ENCODE peak calls at places on chromosomes 12 and 14, in four cellular contexts. One of them, this sample, is unnamed.

GRCh38 chr14:59832663-59833294 is 37.8 kb downstream of the RTN1 start:
- DNase-seq in fibroblast of lung: no peak
- DNase-seq in lower lobe of right lung: no peak
- DNase-seq in cardiac muscle cell: no peak
- DNase-seq in this sample: no peak

GRCh38 chr14:70192915-70193314 is 4.2 kb upstream of the SLC8A3 start:
- DNase-seq in fibroblast of lung: no peak
- DNase-seq in lower lobe of right lung: no peak
- DNase-seq in cardiac muscle cell: no peak
- DNase-seq in this sample: no peak

GRCh38 chr12:40010899-40011774 is 94.7 kb downstream of the SLC2A13 start:
- DNase-seq in fibroblast of lung: peak; percentile 84
- DNase-seq in lower lobe of right lung: no peak
- DNase-seq in cardiac muscle cell: peak; percentile 80
- DNase-seq in this sample: no peak

GRCh38 chr12:11836282-11836963 is 186.9 kb downstream of the ETV6 start:
- DNase-seq in fibroblast of lung: no peak
- DNase-seq in lower lobe of right lung: peak; percentile 77
- DNase-seq in cardiac muscle cell: no peak
- DNase-seq in this sample: no peak

GRCh38 chr12:114588061-114588460 is 95.9 kb downstream of the TBX3 start:
- DNase-seq in fibroblast of lung: no peak
- DNase-seq in lower lobe of right lung: no peak
- DNase-seq in cardiac muscle cell: no peak
- DNase-seq in this sample: no peak

GRCh38 chr12:102010265-102010994 is 51.4 kb downstream of the WASHC3 start:
- DNase-seq in fibroblast of lung: no peak
- DNase-seq in lower lobe of right lung: no peak
- DNase-seq in cardiac muscle cell: no peak
- DNase-seq in this sample: no peak

GRCh38 chr12:52331833-52332232 is 10.6 kb upstream of the KRT83 start:
- DNase-seq in fibroblast of lung: no peak
- DNase-seq in lower lobe of right lung: no peak
- DNase-seq in cardiac muscle cell: no peak
- DNase-seq in this sample: no peak

GRCh38 chr12:52204095-52204930 is 12.5 kb upstream of the KRT80 start:
- DNase-seq in fibroblast of lung: peak; percentile 60
- DNase-seq in lower lobe of right lung: peak; percentile 44
- DNase-seq in cardiac muscle cell: no peak
- DNase-seq in this sample: peak; percentile 93

GRCh38 chr12:46674126-46674525 is 151.7 kb downstream of the SLC38A4 start:
- DNase-seq in fibroblast of lung: no peak
- DNase-seq in lower lobe of right lung: no peak
- DNase-seq in cardiac muscle cell: no peak
- DNase-seq in this sample: no peak

GRCh38 chr14:104393898-104394605 is 185.5 kb upstream of the C14orf180 start:
- DNase-seq in fibroblast of lung: no peak
- DNase-seq in lower lobe of right lung: peak; percentile 67
- DNase-seq in cardiac muscle cell: no peak
- DNase-seq in this sample: peak; percentile 76

GRCh38 chr12:100154472-100155247 is 12.0 kb upstream of the BLTP3B start:
- DNase-seq in fibroblast of lung: peak; percentile 56
- DNase-seq in lower lobe of right lung: peak; percentile 84
- DNase-seq in cardiac muscle cell: peak; percentile 62
- DNase-seq in this sample: peak; percentile 87

GRCh38 chr12:12018454-12018853 is 52.3 kb upstream of the BCL2L14 start:
- DNase-seq in fibroblast of lung: peak; percentile 58
- DNase-seq in lower lobe of right lung: no peak
- DNase-seq in cardiac muscle cell: no peak
- DNase-seq in this sample: peak; percentile 55

GRCh38 chr12:19945559-19946485 is 422.5 kb upstream of the PDE3A start:
- DNase-seq in fibroblast of lung: peak; percentile 60
- DNase-seq in lower lobe of right lung: no peak
- DNase-seq in cardiac muscle cell: no peak
- DNase-seq in this sample: peak; percentile 71

GRCh38 chr14:51424569-51425251 is 184.7 kb downstream of the TMX1 start:
- DNase-seq in fibroblast of lung: peak; percentile 78
- DNase-seq in lower lobe of right lung: no peak
- DNase-seq in cardiac muscle cell: no peak
- DNase-seq in this sample: peak; percentile 58

GRCh38 chr14:72726444-72726843 is 167.5 kb downstream of the DPF3 start:
- DNase-seq in fibroblast of lung: peak; percentile 52
- DNase-seq in lower lobe of right lung: no peak
- DNase-seq in cardiac muscle cell: no peak
- DNase-seq in this sample: no peak

GRCh38 chr12:92136883-92137582 is 8.6 kb downstream of the BTG1 start:
- DNase-seq in fibroblast of lung: peak; percentile 97
- DNase-seq in lower lobe of right lung: no peak
- DNase-seq in cardiac muscle cell: no peak
- DNase-seq in this sample: peak; percentile 26

GRCh38 chr12:22268973-22269372 is 65.5 kb downstream of the ST8SIA1 start:
- DNase-seq in fibroblast of lung: no peak
- DNase-seq in lower lobe of right lung: no peak
- DNase-seq in cardiac muscle cell: no peak
- DNase-seq in this sample: no peak

DNA sequence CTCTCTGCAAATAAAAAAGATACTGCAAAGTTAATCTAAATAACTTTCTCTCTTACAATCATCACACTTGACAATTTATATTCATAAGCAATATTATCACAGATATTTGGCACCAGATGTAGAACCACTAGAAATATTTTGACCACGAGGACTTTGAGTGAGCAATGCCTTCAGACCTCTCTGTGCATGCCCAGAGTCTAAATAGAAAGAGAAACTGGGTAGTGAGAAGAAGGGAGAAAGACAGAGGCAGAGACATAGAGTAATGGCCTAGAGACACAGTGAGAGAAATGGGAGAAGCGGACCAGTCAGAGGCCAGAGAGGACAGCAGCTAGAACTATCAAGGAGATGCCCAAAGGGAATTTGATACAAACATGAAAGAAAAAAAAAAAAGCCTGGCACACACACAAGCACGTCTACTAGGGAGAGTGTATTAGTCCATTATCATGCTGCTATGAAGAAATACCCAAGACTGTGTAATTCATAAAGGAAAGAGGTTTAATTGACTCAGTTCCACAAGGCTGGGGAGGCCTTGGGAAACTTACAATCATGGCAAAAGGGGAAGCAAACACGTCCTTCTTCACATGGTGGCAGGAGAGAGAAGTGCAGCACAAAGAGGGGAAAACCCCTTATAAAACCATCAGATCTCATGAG is 41.1 kb downstream of the BMP4 start:
- DNase-seq in fibroblast of lung: peak; percentile 16
- DNase-seq in lower lobe of right lung: no peak
- DNase-seq in cardiac muscle cell: no peak
- DNase-seq in this sample: no peak
- TF ChIP-seq CTCF in fibroblast of lung: no peak
- TF ChIP-seq CTCF in lower lobe of right lung: no peak
- TF ChIP-seq CTCF in cardiac muscle cell: no peak
- TF ChIP-seq CTCF in this sample: no peak

DNA sequence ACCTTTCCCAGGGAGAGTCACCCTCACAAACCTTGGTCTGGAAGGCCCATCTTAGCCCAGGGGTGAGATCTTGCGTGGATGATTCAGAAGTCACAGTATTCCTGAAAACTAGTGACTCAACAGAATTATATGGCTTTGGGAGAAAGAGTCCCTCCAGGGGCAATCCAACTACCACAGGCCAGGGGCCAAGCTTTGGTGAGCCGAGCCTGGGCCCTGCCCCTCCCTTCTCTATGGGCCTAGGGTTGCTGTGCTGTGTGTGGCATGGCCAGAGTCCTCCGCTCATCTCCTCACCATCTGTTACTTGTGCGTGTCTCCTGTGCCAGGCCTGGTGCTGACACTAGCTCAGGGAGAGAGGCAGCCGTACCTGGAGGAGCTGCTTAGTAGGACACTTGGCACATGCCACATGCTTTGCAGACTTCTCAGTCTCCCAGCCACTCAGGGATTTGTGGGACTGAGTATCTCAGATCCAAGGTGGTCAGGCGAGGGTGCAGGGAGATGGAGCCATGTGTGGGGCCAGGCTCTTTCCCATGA is 93.8 kb downstream of the SLC25A47 start:
- DNase-seq in fibroblast of lung: peak; percentile 40
- DNase-seq in lower lobe of right lung: no peak
- DNase-seq in cardiac muscle cell: no peak
- DNase-seq in this sample: peak; percentile 94
- H3K27ac ChIP-seq in fibroblast of lung: peak overlapping the region; percentile 63
- H3K27ac ChIP-seq in lower lobe of right lung: no peak overlapping the region
- H3K27ac ChIP-seq in cardiac muscle cell: no peak overlapping the region
- H3K27ac ChIP-seq in this sample: peak overlapping the region; percentile 84

GRCh38 chr12:120534703-120535655 is 823 bp downstream of the RNF10 start:
- DNase-seq in fibroblast of lung: peak; percentile 89
- DNase-seq in lower lobe of right lung: peak; percentile 60
- DNase-seq in cardiac muscle cell: peak; percentile 72
- DNase-seq in this sample: peak; percentile 93

GRCh38 chr12:120538281-120539156 is 4.4 kb downstream of the RNF10 start:
- DNase-seq in fibroblast of lung: peak; percentile 47
- DNase-seq in lower lobe of right lung: peak; percentile 60
- DNase-seq in cardiac muscle cell: peak; percentile 71
- DNase-seq in this sample: peak; percentile 90

GRCh38 chr12:120534203-120534702 is at the start of gene RNF10:
- DNase-seq in fibroblast of lung: peak; percentile 94
- DNase-seq in lower lobe of right lung: peak; percentile 77
- DNase-seq in cardiac muscle cell: peak; percentile 88
- DNase-seq in this sample: peak; percentile 93

GRCh38 chr12:120539303-120539702 is 5.1 kb downstream of the RNF10 start:
- DNase-seq in fibroblast of lung: peak; percentile 56
- DNase-seq in lower lobe of right lung: no peak
- DNase-seq in cardiac muscle cell: no peak
- DNase-seq in this sample: no peak

DNA sequence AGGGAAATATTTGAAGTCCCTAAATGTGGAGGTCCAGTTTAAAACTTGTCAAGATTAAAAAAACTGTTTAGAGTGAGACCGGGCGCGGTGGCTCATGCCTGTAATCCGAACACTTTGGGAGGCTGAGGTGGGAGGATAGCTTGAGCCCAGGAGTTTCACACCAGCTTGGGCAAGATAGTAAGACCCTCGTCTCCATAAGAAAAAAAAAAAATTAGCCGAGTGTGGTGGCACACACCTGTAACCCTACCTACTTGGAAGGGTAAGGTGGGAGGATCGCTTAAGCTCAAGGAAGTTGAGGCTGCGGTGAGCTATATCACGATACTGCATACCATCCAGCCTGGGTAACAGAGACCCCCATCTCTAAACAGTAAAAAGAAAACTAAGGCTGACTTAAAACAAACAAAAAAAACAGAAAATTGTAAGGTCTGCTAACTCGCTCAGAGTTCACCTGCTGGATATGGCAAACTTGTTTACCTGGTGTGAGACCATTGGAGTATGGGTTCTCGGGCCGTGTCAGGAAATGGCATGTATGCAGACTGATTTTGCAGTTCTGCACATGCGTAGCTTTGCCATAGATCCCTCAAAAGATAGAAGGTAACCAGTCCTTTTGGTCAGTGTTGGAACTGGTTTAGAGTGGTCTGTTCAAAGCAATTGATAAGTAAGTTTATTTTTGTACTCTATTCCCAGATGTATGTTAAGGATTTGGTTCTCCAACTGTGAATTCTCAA is 2.1 kb downstream of the RNF10 start:
- DNase-seq in fibroblast of lung: no peak
- DNase-seq in lower lobe of right lung: no peak
- DNase-seq in cardiac muscle cell: no peak
- DNase-seq in this sample: no peak
- H3K4me1 ChIP-seq in fibroblast of lung: peaks cover 14% of the 10 kb centered on the region
- H3K4me1 ChIP-seq in lower lobe of right lung: peaks cover 61% of the 10 kb centered on the region
- H3K4me1 ChIP-seq in cardiac muscle cell: peaks cover 51% of the 10 kb centered on the region
- H3K4me1 ChIP-seq in this sample: peaks cover 59% of the 10 kb centered on the region

DNA sequence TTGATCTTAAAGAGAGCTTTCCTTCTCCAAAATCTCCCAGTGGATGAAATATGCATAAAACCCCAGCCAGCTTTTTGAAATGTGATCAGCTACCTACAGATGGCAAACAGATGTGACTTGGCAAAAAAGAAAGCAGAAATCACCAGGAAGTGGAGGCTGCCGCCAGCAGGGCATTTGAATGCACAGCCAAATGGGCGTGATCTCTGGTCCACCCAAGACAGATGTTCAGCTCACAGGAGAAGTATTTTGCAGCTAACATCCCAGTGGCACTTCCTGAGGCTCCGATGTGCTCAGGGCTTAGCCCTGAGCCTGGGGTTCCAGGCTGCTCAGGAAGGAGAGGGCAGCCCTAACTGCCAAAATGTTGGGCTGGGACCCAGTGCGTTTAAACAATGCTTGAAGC is 78.2 kb downstream of the LGMN start:
- DNase-seq in fibroblast of lung: peak; percentile 95
- DNase-seq in lower lobe of right lung: peak; percentile 57
- DNase-seq in cardiac muscle cell: no peak
- DNase-seq in this sample: peak; percentile 90
- TF ChIP-seq CTCF in fibroblast of lung: peak; percentile 58
- TF ChIP-seq CTCF in lower lobe of right lung: no peak
- TF ChIP-seq CTCF in cardiac muscle cell: peak; percentile 37
- TF ChIP-seq CTCF in this sample: peak; percentile 29

GRCh38 chr12:26327975-26328635 is 132.7 kb downstream of the SSPN start:
- DNase-seq in fibroblast of lung: no peak
- DNase-seq in lower lobe of right lung: no peak
- DNase-seq in cardiac muscle cell: no peak
- DNase-seq in this sample: no peak
- H3K27ac ChIP-seq in fibroblast of lung: no peak overlapping the region
- H3K27ac ChIP-seq in lower lobe of right lung: no peak overlapping the region
- H3K27ac ChIP-seq in cardiac muscle cell: no peak overlapping the region
- H3K27ac ChIP-seq in this sample: no peak overlapping the region

DNA sequence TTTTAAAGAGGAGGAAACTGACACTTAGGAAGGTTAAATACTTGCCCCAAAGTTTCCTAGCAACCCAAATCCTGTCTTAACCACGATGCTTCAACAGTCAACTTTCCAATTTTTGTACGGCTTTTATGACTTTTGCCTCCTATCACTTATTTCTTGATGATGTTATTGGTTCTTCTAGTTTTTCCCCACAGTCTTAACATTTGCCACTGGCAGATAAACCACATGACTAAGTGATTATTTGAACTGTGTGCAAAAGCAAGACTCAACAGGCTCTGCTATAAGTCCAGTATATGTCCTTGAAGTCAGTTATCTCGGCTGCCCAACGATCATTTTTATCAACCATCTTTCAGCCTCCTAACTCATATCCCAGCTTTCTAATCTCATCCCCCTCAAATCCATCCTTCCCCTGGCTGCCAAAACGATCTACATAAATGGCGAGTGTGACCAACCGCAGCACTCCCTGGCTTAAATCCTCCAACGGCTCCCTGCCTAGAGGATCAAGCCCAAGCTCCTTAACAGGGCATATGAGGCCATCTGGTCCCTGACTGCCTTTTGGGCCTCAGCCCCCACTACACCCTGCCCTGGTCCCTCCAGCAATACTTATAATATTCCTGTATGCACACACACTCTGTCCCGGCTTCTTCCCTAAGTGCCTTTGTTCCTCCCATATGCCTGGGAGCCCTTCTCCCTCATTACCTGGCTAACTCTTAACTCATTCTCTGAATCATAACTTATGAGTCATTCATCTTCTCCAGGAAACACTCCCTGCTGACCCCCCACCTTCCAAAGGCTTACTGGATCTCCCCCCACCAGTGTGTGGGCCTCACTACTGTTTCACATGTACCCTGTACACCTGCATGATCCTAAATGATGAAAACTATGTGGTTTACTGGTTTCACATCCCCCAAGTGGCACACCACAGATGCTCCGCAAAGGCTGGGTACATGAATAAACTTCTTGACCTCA is 8.8 kb downstream of the VPS37B start:
- DNase-seq in fibroblast of lung: no peak
- DNase-seq in lower lobe of right lung: no peak
- DNase-seq in cardiac muscle cell: no peak
- DNase-seq in this sample: no peak
- H3K4me1 ChIP-seq in fibroblast of lung: peaks cover 21% of the 10 kb centered on the region
- H3K4me1 ChIP-seq in lower lobe of right lung: peaks cover 91% of the 10 kb centered on the region
- H3K4me1 ChIP-seq in cardiac muscle cell: peaks cover 32% of the 10 kb centered on the region
- H3K4me1 ChIP-seq in this sample: peaks cover 53% of the 10 kb centered on the region